ENCODE peak calls at places on chromosomes 6 and 20, in six cellular contexts. I is neuronal stem cell, O is H9, J is H1, N is mesenchymal stem cell, D is trophoblast cell. B is an unnamed sample.

GRCh38 chr20:37615507-37616425 is 78.1 kb upstream of the CTNNBL1 start:
- DNase-seq in I (peak; percentile 51), O (peak; percentile 69), J (peak; percentile 19), N (peak; percentile 20), D (peak; percentile 78), B (no peak)

GRCh38 chr6:21596379-21597242 is 3.1 kb downstream of the SOX4 start:
- DNase-seq in I (no peak), O (peak; percentile 60), J (no peak), N (peak; percentile 71), D (peak; percentile 75), B (peak; percentile 59)

GRCh38 chr6:145813285-145814034 is 1.1 kb downstream of the FBXO30 start:
- DNase-seq in I (no peak), O (no peak), J (no peak), N (peak; percentile 69), D (peak; percentile 16), B (peak; percentile 84)

GRCh38 chr20:58088625-58089024 is 139.8 kb downstream of the ANKRD60 start:
- DNase-seq in I (no peak), O (no peak), J (no peak), N (no peak), D (no peak), B (no peak)

GRCh38 chr20:63036266-63036665 is 29.5 kb upstream of the BHLHE23 start:
- DNase-seq in I (no peak), O (no peak), J (no peak), N (no peak), D (no peak), B (no peak)

GRCh38 chr6:87660226-87660886 is 41.7 kb downstream of the AKIRIN2 start:
- DNase-seq in I (no peak), O (no peak), J (no peak), N (peak; percentile 82), D (peak; percentile 30), B (peak; percentile 83)

GRCh38 chr20:33672426-33673114 is 1.7 kb downstream of the NECAB3 start:
- DNase-seq in I (no peak), O (no peak), J (no peak), N (peak; percentile 51), D (no peak), B (no peak)

GRCh38 chr6:22043284-22043962 is 253.4 kb downstream of the PRL start:
- DNase-seq in I (no peak), O (no peak), J (no peak), N (no peak), D (peak; percentile 33), B (peak; percentile 31)

GRCh38 chr6:4776967-4777925 is 1.0 kb downstream of the CDYL start:
- DNase-seq in I (no peak), O (no peak), J (no peak), N (peak; percentile 57), D (peak; percentile 58), B (peak; percentile 39)

GRCh38 chr20:46572181-46572580 is 21.7 kb upstream of the OCSTAMP start:
- DNase-seq in I (no peak), O (no peak), J (no peak), N (no peak), D (no peak), B (no peak)

GRCh38 chr6:128118401-128118800 is 217.5 kb upstream of the THEMIS start:
- DNase-seq in I (no peak), O (no peak), J (no peak), N (peak; percentile 65), D (peak; percentile 7), B (peak; percentile 60)

GRCh38 chr20:32397567-32398084 is 39.5 kb downstream of the ASXL1 start:
- DNase-seq in I (no peak), O (no peak), J (no peak), N (no peak), D (no peak), B (no peak)

GRCh38 chr20:47456952-47457724 is 44.5 kb upstream of the NCOA3 start:
- DNase-seq in I (no peak), O (no peak), J (no peak), N (peak; percentile 40), D (peak; percentile 53), B (peak; percentile 72)

GRCh38 chr20:4009305-4009704 is 6.1 kb downstream of the RNF24 start:
- DNase-seq in I (no peak), O (no peak), J (no peak), N (no peak), D (no peak), B (no peak)

GRCh38 chr6:31128093-31128676 is 7.9 kb upstream of the CDSN start:
- DNase-seq in I (peak; percentile 57), O (peak; percentile 79), J (no peak), N (peak; percentile 45), D (peak; percentile 85), B (peak; percentile 24)

GRCh38 chr20:59149678-59150504 is 13.7 kb upstream of the ZNF831 start:
- DNase-seq in I (no peak), O (no peak), J (no peak), N (no peak), D (peak; percentile 84), B (no peak)

GRCh38 chr20:13017883-13018535 is 9.2 kb downstream of the SPTLC3 start:
- DNase-seq in I (no peak), O (no peak), J (no peak), N (no peak), D (no peak), B (no peak)

GRCh38 chr6:18314317-18314997 is 50.1 kb upstream of the DEK start:
- DNase-seq in I (no peak), O (no peak), J (no peak), N (no peak), D (no peak), B (peak; percentile 50)

GRCh38 chr6:77650098-77650663 is 2.7 kb upstream of the MEI4 start:
- DNase-seq in I (peak; percentile 69), O (peak; percentile 92), J (peak; percentile 81), N (peak; percentile 31), D (peak; percentile 26), B (no peak)

GRCh38 chr6:29500594-29500993 is 12.8 kb upstream of the MAS1L start:
- DNase-seq in I (no peak), O (no peak), J (no peak), N (no peak), D (no peak), B (no peak)

GRCh38 chr20:24745206-24745605 is 203.9 kb upstream of the CST7 start:
- DNase-seq in I (no peak), O (peak; percentile 8), J (no peak), N (no peak), D (no peak), B (no peak)

GRCh38 chr6:148441454-148441911 is 98.8 kb downstream of the SASH1 start:
- DNase-seq in I (no peak), O (no peak), J (no peak), N (peak; percentile 94), D (peak; percentile 29), B (peak; percentile 90)

GRCh38 chr6:169139179-169139971 is 114.3 kb downstream of the THBS2 start:
- DNase-seq in I (no peak), O (no peak), J (no peak), N (no peak), D (no peak), B (no peak)

GRCh38 chr6:127515794-127516675 is 3.1 kb downstream of the MTCL3 start:
- DNase-seq in I (peak; percentile 76), O (peak; percentile 85), J (peak; percentile 34), N (peak; percentile 74), D (peak; percentile 17), B (peak; percentile 55)

GRCh38 chr20:52035498-52035897 is 156.1 kb downstream of the ZFP64 start:
- DNase-seq in I (no peak), O (no peak), J (no peak), N (no peak), D (no peak), B (no peak)

GRCh38 chr6:19852090-19852457 is 14.9 kb downstream of the ID4 start:
- DNase-seq in I (no peak), O (no peak), J (no peak), N (no peak), D (no peak), B (no peak)

GRCh38 chr6:19848465-19848864 is 11.3 kb downstream of the ID4 start:
- DNase-seq in I (no peak), O (no peak), J (no peak), N (no peak), D (peak; percentile 82), B (no peak)

GRCh38 chr6:19849196-19849595 is 12.0 kb downstream of the ID4 start:
- DNase-seq in I (no peak), O (no peak), J (no peak), N (no peak), D (no peak), B (no peak)

GRCh38 chr6:19849736-19850135 is 12.6 kb downstream of the ID4 start:
- DNase-seq in I (no peak), O (no peak), J (no peak), N (no peak), D (no peak), B (no peak)

GRCh38 chr6:19851273-19852089 is 14.3 kb downstream of the ID4 start:
- DNase-seq in I (peak; percentile 59), O (peak; percentile 71), J (no peak), N (peak; percentile 79), D (peak; percentile 77), B (peak; percentile 84)
- H2BK120ac ChIP-seq in I (peak overlapping the region; percentile 75), O (no peak overlapping the region), J (no peak overlapping the region), N (no peak overlapping the region), D (peak overlapping the region; percentile 58), B (peak overlapping the region; percentile 23)

DNA sequence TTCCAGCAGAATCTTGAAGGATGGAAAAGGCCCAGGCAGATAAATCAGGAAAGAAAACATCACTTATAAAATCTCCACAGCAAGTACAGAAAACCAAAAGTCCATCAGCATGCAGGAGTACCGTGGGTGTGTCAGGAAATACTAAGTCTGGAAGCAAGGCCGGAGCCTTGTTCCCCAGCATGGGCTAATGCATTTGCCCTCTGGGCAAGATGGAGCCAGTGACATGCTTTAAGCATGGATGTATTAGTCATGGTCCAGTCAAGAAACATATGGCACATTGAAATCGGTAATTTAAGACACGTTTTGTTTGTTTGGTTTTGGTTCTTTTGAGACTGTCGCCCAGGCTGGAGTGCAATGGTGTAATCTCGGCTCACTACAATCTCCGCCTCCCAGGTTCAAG is 506.0 kb upstream of the JARID2 start:
- DNase-seq in I (no peak), O (no peak), J (no peak), N (no peak), D (peak; percentile 74), B (no peak)
- H2AK5ac ChIP-seq in I (no peak overlapping the region), O (no peak overlapping the region), J (no peak overlapping the region), N (no peak overlapping the region), D (no peak overlapping the region), B (no peak overlapping the region)

GRCh38 chr6:41568585-41569384 is 22.6 kb downstream of the FOXP4 start:
- DNase-seq in I (no peak), O (no peak), J (no peak), N (peak; percentile 67), D (no peak), B (peak; percentile 49)
- H3K14ac ChIP-seq in I (peak overlapping the region; percentile 72), O (peak overlapping the region; percentile 52), J (no peak overlapping the region), N (no peak overlapping the region), D (no peak overlapping the region), B (peak overlapping the region; percentile 29)

DNA sequence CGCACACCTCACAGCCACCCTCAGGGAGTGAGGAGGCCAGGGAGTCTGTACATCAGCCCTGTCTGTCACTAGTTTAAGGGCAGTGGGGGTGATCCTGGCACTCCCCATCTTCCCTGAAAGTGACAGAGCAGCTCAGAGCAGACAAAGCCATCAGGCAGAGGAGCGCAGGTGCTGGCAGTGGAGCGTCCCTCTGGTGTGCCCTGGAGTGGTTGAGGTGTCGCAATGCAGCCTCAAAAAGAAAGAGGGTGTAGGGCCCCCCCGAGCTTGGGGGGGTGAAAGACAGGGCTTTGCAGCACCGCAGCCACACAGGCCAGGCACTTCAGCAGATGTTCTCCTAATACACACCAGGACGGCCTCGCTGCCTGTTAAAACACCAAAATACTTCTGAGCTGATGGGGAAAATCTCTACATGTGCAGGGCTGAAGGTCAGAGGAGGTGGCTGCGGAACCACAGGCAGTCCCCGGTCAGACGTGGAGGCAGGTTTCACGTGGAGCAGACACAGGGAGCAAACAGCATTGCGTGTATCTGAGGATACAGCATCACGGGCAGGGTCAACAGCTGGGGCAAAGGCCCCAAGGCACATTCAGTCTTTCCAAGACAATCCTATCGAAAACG is 69.5 kb downstream of the PREX1 start:
- DNase-seq in I (no peak), O (no peak), J (no peak), N (no peak), D (no peak), B (no peak)
- H2BK120ac ChIP-seq in I (no peak overlapping the region), O (no peak overlapping the region), J (no peak overlapping the region), N (no peak overlapping the region), D (no peak overlapping the region), B (no peak overlapping the region)

B was measured in IMR-90.